ENCODE peak calls at places on chromosomes 6 and 20, in seven cellular contexts. B is tibial nerve, Y is suprapubic skin, R is right lobe of liver, F is Caco-2, W is Panc1, G is cardiac muscle cell. S is an unnamed sample.

GRCh38 chr6:169844946-169845345 is 93.5 kb downstream of the ERMARD start:
- DNase-seq in B (no peak), Y (peak; percentile 55), R (no peak), F (no peak), W (no peak), G (no peak), S (no peak)

GRCh38 chr6:160226118-160226541 is 32.5 kb downstream of the SLC22A2 start:
- DNase-seq in B (no peak), Y (no peak), R (no peak), F (no peak), W (no peak), G (peak; percentile 43), S (no peak)

GRCh38 chr6:32973934-32974333 is 5.5 kb downstream of the BRD2 start:
- DNase-seq in B (no peak), Y (no peak), R (no peak), F (no peak), W (no peak), G (peak; percentile 74), S (no peak)

GRCh38 chr6:135251416-135251815 is 70.3 kb downstream of the MYB start:
- DNase-seq in B (no peak), Y (no peak), R (peak; percentile 53), F (no peak), W (no peak), G (no peak), S (no peak)

GRCh38 chr6:166313255-166314070 is 5.3 kb upstream of the PRR18 start:
- DNase-seq in B (peak; percentile 21), Y (no peak), R (peak; percentile 57), F (no peak), W (peak; percentile 13), G (peak; percentile 69), S (no peak)

GRCh38 chr6:156777866-156778614 is 862 bp downstream of the ARID1B start:
- DNase-seq in B (peak; percentile 29), Y (peak; percentile 79), R (peak; percentile 69), F (peak; percentile 49), W (no peak), G (peak; percentile 64), S (peak; percentile 23)

GRCh38 chr6:89313006-89313405 is 2.1 kb downstream of the GABRR2 start:
- DNase-seq in B (peak; percentile 48), Y (no peak), R (no peak), F (no peak), W (no peak), G (peak; percentile 83), S (no peak)

GRCh38 chr6:83597511-83597910 is 85.2 kb downstream of the PRSS35 start:
- DNase-seq in B (no peak), Y (no peak), R (no peak), F (no peak), W (no peak), G (no peak), S (no peak)

GRCh38 chr6:148166339-148166949 is 176.2 kb upstream of the SASH1 start:
- DNase-seq in B (peak; percentile 42), Y (no peak), R (no peak), F (no peak), W (no peak), G (peak; percentile 76), S (no peak)

GRCh38 chr20:63736893-63737689 is 627 bp downstream of the LIME1 start:
- DNase-seq in B (no peak), Y (no peak), R (peak; percentile 46), F (no peak), W (no peak), G (no peak), S (no peak)

GRCh38 chr6:108897371-108897770 is 49.1 kb downstream of the ARMC2 start:
- DNase-seq in B (no peak), Y (no peak), R (peak; percentile 35), F (peak; percentile 72), W (no peak), G (peak; percentile 32), S (no peak)

GRCh38 chr6:39568896-39569295 is 156.3 kb downstream of the KIF6 start:
- DNase-seq in B (no peak), Y (no peak), R (no peak), F (no peak), W (no peak), G (peak; percentile 49), S (no peak)

GRCh38 chr6:6556738-6557503 is 31.6 kb upstream of the LY86 start:
- DNase-seq in B (no peak), Y (no peak), R (peak; percentile 31), F (peak; percentile 57), W (no peak), G (peak; percentile 52), S (no peak)

GRCh38 chr6:140051521-140052455 is 677.3 kb upstream of the CITED2 start:
- DNase-seq in B (no peak), Y (no peak), R (no peak), F (no peak), W (no peak), G (peak; percentile 89), S (no peak)

GRCh38 chr6:107506145-107506544 is 16.2 kb downstream of the SOBP start:
- DNase-seq in B (no peak), Y (no peak), R (no peak), F (no peak), W (no peak), G (no peak), S (no peak)

GRCh38 chr6:75893058-75893775 is 144.2 kb downstream of the MYO6 start:
- DNase-seq in B (no peak), Y (no peak), R (no peak), F (no peak), W (peak; percentile 25), G (peak; percentile 89), S (no peak)

DNA sequence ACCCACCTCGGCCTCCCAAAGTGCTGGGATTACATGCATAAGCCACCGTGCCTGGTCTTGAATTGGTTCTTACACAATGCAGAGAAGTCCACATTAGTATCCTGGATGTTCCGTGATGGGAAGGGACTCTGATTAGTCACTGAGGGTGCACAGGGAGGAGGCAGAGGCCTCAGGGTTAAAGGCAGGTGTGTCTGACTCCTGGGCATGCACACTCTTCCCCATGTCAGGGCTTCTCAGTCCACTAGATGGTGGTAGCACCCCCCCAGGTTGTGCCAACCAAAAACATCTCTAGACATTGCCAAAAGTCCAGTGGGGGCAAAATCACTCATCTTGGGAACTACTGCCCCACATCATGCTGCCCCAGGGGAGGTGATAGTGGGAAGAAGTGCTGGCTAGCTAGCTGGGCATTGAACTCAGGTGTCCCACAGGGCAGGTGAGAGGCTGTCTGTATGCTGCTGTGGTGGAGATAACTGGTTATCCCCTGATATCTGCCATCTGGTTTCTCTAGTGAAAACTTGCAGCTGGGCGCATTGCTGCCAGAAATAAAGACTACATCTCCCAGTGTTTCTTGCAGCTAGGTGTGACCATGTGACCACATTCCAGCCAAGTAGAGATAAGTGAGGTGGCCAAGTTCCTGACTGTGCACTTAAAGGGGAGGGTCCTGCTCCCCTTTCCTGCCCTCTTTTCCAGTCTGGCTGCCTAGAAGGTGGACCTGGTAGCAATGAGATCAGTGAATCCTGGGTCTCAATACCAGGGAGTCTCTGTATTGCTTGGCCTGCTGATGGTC is 8.4 kb upstream of the NSFL1C start:
- DNase-seq in B (no peak), Y (peak; percentile 40), R (no peak), F (no peak), W (no peak), G (no peak), S (no peak)
- TF ChIP-seq CTCF in B (no peak), Y (peak; percentile 5), R (no peak), F (no peak), W (peak; percentile 31), G (no peak), S (peak; percentile 79)

DNA sequence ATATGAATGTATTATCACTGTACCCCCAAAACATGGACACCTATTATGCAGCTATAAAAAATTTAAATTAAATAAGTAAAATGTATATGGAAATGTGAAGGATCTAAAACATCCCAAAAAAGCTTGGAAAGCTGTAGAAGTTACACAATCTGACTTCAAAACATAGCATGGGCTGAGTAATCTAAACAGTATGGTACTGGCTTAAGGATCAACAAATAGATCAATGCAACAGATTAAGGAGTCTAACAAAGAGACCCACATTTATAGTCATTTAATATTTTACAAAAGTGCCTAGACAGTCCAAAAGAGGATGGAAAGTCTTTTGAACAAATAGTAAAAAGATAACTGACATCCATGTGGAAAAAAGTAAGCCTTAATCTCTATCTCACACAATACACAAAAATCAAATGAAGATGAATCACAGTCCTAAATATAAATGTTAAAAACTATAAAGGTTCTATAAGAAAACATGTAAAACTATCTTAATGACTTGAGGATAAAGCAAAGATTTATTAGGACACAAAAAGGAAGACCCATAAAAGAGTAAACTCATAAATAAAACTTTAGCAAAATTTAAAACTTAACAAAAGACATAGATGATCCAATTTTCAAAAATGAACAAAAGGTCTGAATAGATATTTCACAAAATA is 46.8 kb downstream of the RANBP9 start:
- DNase-seq in B (no peak), Y (no peak), R (no peak), F (no peak), W (no peak), G (peak; percentile 24), S (no peak)
- H3K4me1 ChIP-seq in B (no peaks in the 10 kb centered on the region), Y (peaks cover 48% of the 10 kb centered on the region), R (no peaks in the 10 kb centered on the region), F (peaks cover 20% of the 10 kb centered on the region), W (peaks cover 11% of the 10 kb centered on the region), G (peaks cover 7% of the 10 kb centered on the region), S (peaks cover 80% of the 10 kb centered on the region)

GRCh38 chr20:22815584-22815983 is 219.5 kb upstream of the SSTR4 start:
- DNase-seq in B (no peak), Y (no peak), R (no peak), F (no peak), W (no peak), G (no peak), S (no peak)
- TF ChIP-seq CTCF in B (no peak), Y (no peak), R (no peak), F (peak; percentile 17), W (no peak), G (peak; percentile 44), S (peak; percentile 11)

DNA sequence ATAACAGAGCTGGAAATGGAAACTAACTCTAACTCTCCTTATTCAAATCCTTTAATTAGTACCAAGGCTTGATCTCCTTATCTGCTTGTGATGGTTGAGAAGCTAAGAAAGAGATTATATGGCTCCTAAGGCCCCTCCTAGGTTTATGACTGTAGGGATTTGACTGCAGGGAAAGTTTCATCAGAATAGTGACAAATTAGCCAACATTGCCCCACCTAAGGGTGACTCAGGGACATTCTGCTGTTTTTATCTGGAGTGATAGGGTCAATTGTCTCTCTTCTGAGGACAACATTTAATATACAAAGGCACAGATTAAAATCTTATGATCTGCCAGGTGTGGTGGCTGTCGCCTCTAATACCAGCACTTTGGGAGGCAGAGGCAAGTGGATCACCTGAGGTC is 138.1 kb upstream of the MARCKS start:
- DNase-seq in B (no peak), Y (no peak), R (no peak), F (peak; percentile 68), W (no peak), G (no peak), S (no peak)
- H3K4me1 ChIP-seq in B (no peaks in the 10 kb centered on the region), Y (no peaks in the 10 kb centered on the region), R (no peaks in the 10 kb centered on the region), F (peaks cover 18% of the 10 kb centered on the region), W (no peaks in the 10 kb centered on the region), G (no peaks in the 10 kb centered on the region), S (no peaks in the 10 kb centered on the region)

DNA sequence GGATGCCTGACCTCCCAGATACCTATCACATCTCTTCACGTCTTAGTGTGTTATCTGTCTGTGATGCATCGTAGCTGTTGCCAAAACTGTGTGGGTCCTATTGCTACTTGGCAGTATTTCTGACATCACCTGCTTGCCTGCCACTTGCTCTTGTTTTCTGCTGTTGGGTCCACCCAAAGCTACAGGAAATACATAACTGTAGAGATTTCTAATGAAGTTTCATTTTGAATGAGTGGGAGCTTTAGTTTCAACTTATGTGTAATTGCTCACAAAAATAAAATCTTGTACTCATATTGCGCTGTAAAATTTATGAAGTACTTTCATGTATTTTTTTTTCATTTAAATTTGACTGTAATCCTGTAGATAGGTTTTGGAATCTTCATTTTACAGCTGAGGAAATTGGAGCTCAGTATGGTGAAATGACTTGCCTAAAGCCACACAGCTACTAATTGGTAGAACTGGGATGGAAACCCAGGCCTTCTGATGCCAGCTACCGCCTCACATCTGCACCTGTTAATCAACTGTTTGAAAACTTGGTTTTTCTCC is 113.6 kb upstream of the MAN1A1 start:
- DNase-seq in B (no peak), Y (no peak), R (no peak), F (no peak), W (no peak), G (no peak), S (no peak)
- TF ChIP-seq CTCF in B (no peak), Y (no peak), R (no peak), F (no peak), W (no peak), G (no peak), S (no peak)